ENCODE peak calls at places on chromosome 15, in four cellular contexts. One of them, this sample, is unnamed.

GRCh38 chr15:80876034-80876433 is 96.9 kb downstream of the CEMIP start:
- DNase-seq in B cell: no peak
- DNase-seq in CD4-positive, alpha-beta T cell: no peak
- DNase-seq in dorsolateral prefrontal cortex: no peak
- DNase-seq in this sample: no peak

GRCh38 chr15:66388057-66388363 is 1.3 kb downstream of the MAP2K1 start:
- DNase-seq in CD4-positive, alpha-beta T cell: no peak
- DNase-seq in B cell: no peak
- DNase-seq in dorsolateral prefrontal cortex: no peak
- DNase-seq in this sample: no peak

GRCh38 chr15:23504003-23504402 is 57.0 kb upstream of the GOLGA6L2 start:
- DNase-seq in dorsolateral prefrontal cortex: no peak
- DNase-seq in B cell: no peak
- DNase-seq in CD4-positive, alpha-beta T cell: no peak
- DNase-seq in this sample: no peak

GRCh38 chr15:67784057-67784781 is 41.1 kb upstream of the SKOR1 start:
- DNase-seq in dorsolateral prefrontal cortex: no peak
- DNase-seq in CD4-positive, alpha-beta T cell: peak
- DNase-seq in B cell: peak
- DNase-seq in this sample: peak

GRCh38 chr15:67501177-67501835 is 19.6 kb upstream of the C15orf61 start:
- DNase-seq in B cell: no peak
- DNase-seq in CD4-positive, alpha-beta T cell: no peak
- DNase-seq in dorsolateral prefrontal cortex: no peak
- DNase-seq in this sample: no peak

GRCh38 chr15:68682330-68682729 is 103.5 kb downstream of the CORO2B start:
- DNase-seq in dorsolateral prefrontal cortex: no peak
- DNase-seq in B cell: no peak
- DNase-seq in CD4-positive, alpha-beta T cell: no peak
- DNase-seq in this sample: no peak

GRCh38 chr15:57559875-57560274 is 31.8 kb upstream of the MYZAP start:
- DNase-seq in dorsolateral prefrontal cortex: peak
- DNase-seq in CD4-positive, alpha-beta T cell: peak
- DNase-seq in B cell: peak
- DNase-seq in this sample: peak

GRCh38 chr15:101810905-101811304 is 1.1 kb upstream of the OR4F15 start:
- DNase-seq in dorsolateral prefrontal cortex: no peak
- DNase-seq in CD4-positive, alpha-beta T cell: no peak
- DNase-seq in B cell: no peak
- DNase-seq in this sample: no peak

DNA sequence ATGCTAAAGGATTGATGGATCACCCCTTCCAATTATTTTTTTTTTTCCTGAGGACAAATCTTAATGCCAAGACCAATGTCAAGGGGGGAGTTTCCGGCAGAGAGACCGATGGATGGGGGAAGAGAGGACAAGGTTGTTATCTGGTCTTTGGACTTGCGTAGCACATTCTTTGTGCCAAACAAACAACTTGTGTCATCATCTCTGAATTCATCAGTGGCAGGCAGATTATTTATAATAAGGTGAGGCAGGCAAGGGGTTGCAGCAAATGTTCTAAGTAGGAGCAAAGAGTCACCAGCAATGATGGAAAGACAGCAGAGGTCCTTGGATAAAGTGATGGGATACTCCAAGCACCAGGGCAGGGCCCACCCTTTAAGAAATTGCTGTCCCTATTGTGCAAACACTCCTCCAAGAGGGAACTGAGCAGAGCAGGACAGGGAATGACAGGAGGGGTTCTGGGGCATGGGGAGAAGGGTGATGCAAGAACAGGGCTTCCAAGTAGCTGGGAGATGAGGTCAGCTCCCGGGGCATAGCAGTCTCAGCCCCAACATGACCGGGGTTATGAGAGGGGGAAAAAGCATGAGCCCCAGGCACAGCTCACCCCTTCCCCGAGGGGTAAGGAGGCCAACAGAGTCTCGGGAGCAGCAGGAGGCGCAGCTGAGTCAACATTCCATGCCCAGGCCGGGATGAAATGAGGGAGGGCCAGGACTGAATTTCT is 57.4 kb downstream of the ANXA2 start:
- DNase-seq in CD4-positive, alpha-beta T cell: no peak
- DNase-seq in B cell: no peak
- DNase-seq in dorsolateral prefrontal cortex: no peak
- DNase-seq in this sample: no peak
- TF ChIP-seq CTCF in CD4-positive, alpha-beta T cell: no peak
- TF ChIP-seq CTCF in B cell: no peak
- TF ChIP-seq CTCF in dorsolateral prefrontal cortex: no peak
- TF ChIP-seq CTCF in this sample: no peak

GRCh38 chr15:100081454-100081853 is 260.3 kb downstream of the ADAMTS17 start:
- DNase-seq in CD4-positive, alpha-beta T cell: no peak
- DNase-seq in dorsolateral prefrontal cortex: no peak
- DNase-seq in B cell: no peak
- DNase-seq in this sample: no peak

GRCh38 chr15:100078511-100079220 is 263.1 kb downstream of the ADAMTS17 start:
- DNase-seq in CD4-positive, alpha-beta T cell: no peak
- DNase-seq in B cell: no peak
- DNase-seq in dorsolateral prefrontal cortex: no peak
- DNase-seq in this sample: no peak

GRCh38 chr15:100082761-100083402 is 258.9 kb downstream of the ADAMTS17 start:
- DNase-seq in dorsolateral prefrontal cortex: no peak
- DNase-seq in CD4-positive, alpha-beta T cell: no peak
- DNase-seq in B cell: no peak
- DNase-seq in this sample: no peak

DNA sequence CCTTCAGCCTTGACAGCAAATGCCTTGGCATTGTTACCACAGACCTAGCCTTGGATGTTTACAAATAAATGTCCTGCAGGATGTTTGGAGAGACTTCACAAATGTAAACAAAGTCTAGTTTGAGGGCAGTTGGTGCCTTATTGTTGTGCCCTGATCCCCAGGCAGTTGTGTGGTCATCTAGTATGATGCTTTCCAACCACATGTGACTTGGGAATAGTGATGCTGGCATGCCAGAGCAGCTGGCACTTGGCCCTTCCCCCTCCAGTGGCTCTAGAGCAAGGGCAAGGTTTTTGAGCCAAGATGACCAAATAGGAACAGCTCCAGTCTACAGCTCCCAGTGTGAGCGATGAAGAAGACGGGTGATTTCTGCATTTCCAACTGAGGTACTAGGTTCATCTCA is 258.2 kb downstream of the ADAMTS17 start:
- DNase-seq in B cell: no peak
- DNase-seq in dorsolateral prefrontal cortex: no peak
- DNase-seq in CD4-positive, alpha-beta T cell: no peak
- DNase-seq in this sample: no peak
- TF ChIP-seq CTCF in B cell: no peak
- TF ChIP-seq CTCF in dorsolateral prefrontal cortex: no peak
- TF ChIP-seq CTCF in CD4-positive, alpha-beta T cell: no peak
- TF ChIP-seq CTCF in this sample: no peak

GRCh38 chr15:72585659-72586058 is 68.8 kb upstream of the GOLGA6B start:
- DNase-seq in CD4-positive, alpha-beta T cell: no peak
- DNase-seq in dorsolateral prefrontal cortex: no peak
- DNase-seq in B cell: no peak
- DNase-seq in this sample: no peak
- TF ChIP-seq CTCF in CD4-positive, alpha-beta T cell: no peak
- TF ChIP-seq CTCF in dorsolateral prefrontal cortex: peak
- TF ChIP-seq CTCF in B cell: no peak
- TF ChIP-seq CTCF in this sample: peak

DNA sequence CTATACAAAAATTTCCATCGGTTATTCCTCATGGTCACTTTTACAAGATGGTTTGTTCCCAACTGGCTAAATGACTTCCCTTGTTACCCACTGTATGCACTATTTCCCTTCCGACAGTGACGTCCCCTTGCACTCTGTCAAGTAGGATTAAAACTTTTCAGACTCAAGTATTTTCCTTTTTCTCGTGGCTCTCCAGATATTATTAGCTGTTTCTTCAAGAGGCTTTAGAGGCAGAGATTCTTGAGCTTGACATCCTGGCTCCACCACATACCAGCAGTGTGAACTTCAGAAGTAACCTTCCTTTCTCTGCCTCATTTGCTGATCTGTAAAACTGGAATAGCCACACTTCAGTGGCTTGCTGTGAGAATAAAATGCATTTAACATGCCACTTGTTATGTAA is 14.0 kb downstream of the CSNK1G1 start:
- DNase-seq in B cell: no peak
- DNase-seq in dorsolateral prefrontal cortex: no peak
- DNase-seq in CD4-positive, alpha-beta T cell: no peak
- DNase-seq in this sample: no peak
- TF ChIP-seq CTCF in B cell: no peak
- TF ChIP-seq CTCF in dorsolateral prefrontal cortex: no peak
- TF ChIP-seq CTCF in CD4-positive, alpha-beta T cell: no peak
- TF ChIP-seq CTCF in this sample: no peak

GRCh38 chr15:34342737-34343575 is at the start of the genes NOP10 and NUTM1:
- DNase-seq in B cell: peak
- DNase-seq in dorsolateral prefrontal cortex: peak
- DNase-seq in CD4-positive, alpha-beta T cell: peak
- DNase-seq in this sample: peak
- TF ChIP-seq CTCF in B cell: peak
- TF ChIP-seq CTCF in dorsolateral prefrontal cortex: peak
- TF ChIP-seq CTCF in CD4-positive, alpha-beta T cell: peak
- TF ChIP-seq CTCF in this sample: peak

DNA sequence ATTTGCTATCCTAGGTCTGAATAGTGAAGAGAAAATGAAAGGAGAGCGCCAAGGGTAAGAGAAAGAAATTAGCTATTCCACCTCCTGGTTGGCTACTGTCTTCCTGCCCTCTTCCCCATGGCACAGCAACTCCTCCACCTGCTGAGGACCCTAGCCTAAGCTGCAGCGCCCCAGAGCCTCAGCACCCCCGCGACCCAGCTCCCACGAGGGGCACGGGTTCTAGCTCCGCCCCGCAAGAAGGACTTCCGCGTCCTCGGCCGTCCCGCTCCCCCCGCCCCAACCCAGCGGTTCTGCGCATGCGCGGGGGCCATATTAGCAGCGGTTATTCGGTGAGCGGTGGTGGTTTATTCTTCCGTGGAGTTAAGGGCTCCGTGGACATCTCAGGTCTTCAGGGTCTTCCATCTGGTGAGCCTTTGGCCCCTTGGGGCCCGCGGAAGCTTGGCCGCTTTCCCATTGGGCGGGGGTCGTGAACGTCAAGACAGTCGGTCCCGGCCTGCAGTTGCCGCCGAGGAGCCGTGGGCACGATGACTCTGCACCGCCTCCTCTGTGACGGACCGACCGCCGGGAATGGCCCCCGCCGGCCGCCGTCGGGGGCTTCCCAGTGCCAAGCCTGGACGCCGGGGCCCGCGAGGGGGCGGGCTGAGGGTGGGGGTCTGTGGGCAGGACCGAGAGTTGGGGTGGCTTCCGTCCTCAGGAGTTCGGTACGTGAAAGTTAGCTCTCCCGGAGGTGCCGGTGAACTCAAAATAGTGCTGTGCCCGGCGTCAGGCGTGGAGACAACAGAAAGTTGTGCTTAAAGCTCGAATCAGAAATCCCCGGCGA is at the start of gene PSMA4:
- DNase-seq in B cell: peak
- DNase-seq in CD4-positive, alpha-beta T cell: peak
- DNase-seq in dorsolateral prefrontal cortex: peak
- DNase-seq in this sample: peak
- TF ChIP-seq CTCF in B cell: peak
- TF ChIP-seq CTCF in CD4-positive, alpha-beta T cell: no peak
- TF ChIP-seq CTCF in dorsolateral prefrontal cortex: peak
- TF ChIP-seq CTCF in this sample: no peak

DNA sequence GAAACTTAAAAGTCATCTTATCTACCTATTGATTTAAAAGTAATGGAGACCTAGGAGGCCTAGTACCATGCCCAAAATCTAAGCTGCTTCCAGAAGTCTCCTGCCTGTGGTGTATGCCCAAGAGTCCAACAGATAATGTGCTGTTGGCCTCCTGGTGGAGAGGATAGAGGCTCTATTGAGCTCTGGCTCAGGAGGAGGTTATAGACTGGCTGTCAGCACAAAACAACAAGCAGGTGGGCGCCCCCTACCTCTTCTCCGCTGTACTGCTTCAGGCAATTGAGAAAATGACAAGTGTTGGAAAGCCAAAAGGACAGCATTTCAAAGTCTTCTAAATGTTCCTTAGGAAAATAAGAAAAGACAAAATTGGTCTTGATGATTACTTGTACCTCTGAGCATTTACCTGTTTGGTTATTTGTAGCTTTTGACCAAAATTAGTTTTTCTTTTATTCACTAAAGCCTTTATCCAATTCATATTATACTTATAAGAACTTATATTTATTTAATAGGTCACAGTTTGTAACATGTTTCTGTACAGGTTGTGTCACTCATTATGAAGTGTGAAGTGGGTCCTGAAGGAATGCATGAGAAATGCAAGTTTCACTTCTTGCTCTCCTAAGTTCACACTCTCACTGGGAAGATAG is 17.2 kb upstream of the GNB5 start:
- DNase-seq in dorsolateral prefrontal cortex: peak
- DNase-seq in B cell: peak
- DNase-seq in CD4-positive, alpha-beta T cell: peak
- DNase-seq in this sample: peak
- TF ChIP-seq CTCF in dorsolateral prefrontal cortex: peak
- TF ChIP-seq CTCF in B cell: peak
- TF ChIP-seq CTCF in CD4-positive, alpha-beta T cell: peak
- TF ChIP-seq CTCF in this sample: peak

DNA sequence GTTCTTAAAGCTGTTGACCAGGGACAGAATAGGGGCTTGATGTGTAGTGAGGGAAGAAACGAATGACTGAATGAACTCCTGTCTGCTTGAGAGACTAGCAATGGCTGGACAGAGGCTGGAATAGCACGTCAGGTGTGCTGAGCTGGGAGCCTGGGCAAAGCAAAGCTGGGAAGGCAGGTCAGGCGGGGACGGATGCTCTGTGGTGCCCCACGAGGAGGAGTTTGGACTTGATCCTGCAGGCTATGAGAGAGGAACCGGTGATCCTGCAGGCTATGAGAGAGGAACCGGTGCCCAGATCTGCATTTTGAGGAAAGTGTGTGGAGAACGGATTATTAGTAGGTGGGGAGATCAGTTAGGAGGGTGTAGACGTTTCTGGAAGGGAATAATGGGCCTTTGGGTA is 31.3 kb upstream of the PSTPIP1 start:
- DNase-seq in B cell: no peak
- DNase-seq in dorsolateral prefrontal cortex: no peak
- DNase-seq in CD4-positive, alpha-beta T cell: no peak
- DNase-seq in this sample: no peak
- TF ChIP-seq CTCF in B cell: no peak
- TF ChIP-seq CTCF in dorsolateral prefrontal cortex: no peak
- TF ChIP-seq CTCF in CD4-positive, alpha-beta T cell: no peak
- TF ChIP-seq CTCF in this sample: no peak

This sample was measured in Peyer's patch.